ENCODE peak calls at places on chromosome 16, in four cellular contexts. One of them, this sample, is unnamed.

GRCh38 chr16:65767125-65767524 is 599.4 kb upstream of the CDH5 start:
- DNase-seq in activated CD8-positive, alpha-beta memory T cell treated with anti-CD3 and anti-CD28 coated beads for 24 hours: no peak
- DNase-seq in DMS 273 treated with DMSO at 0.1 percent for 48 hours: no peak
- DNase-seq in stimulated activated CD8-positive, alpha-beta memory T cell treated with anti-CD3 and anti-CD28 coated beads, Interleukin-12 subunit alpha, Interleukin-12 subunit beta, amount 100 ng/mL, for 4 hours: no peak
- DNase-seq in this sample: no peak

GRCh38 chr16:89658221-89658879 is 714 bp downstream of the SPATA33 start:
- DNase-seq in stimulated activated CD8-positive, alpha-beta memory T cell treated with anti-CD3 and anti-CD28 coated beads, Interleukin-12 subunit alpha, Interleukin-12 subunit beta, amount 100 ng/mL, for 4 hours: no peak
- DNase-seq in activated CD8-positive, alpha-beta memory T cell treated with anti-CD3 and anti-CD28 coated beads for 24 hours: no peak
- DNase-seq in DMS 273 treated with DMSO at 0.1 percent for 48 hours: no peak
- DNase-seq in this sample: no peak

GRCh38 chr16:23557779-23558330 is 328 bp downstream of the UBFD1 start:
- DNase-seq in DMS 273 treated with DMSO at 0.1 percent for 48 hours: no peak
- DNase-seq in activated CD8-positive, alpha-beta memory T cell treated with anti-CD3 and anti-CD28 coated beads for 24 hours: peak; percentile 73
- DNase-seq in stimulated activated CD8-positive, alpha-beta memory T cell treated with anti-CD3 and anti-CD28 coated beads, Interleukin-12 subunit alpha, Interleukin-12 subunit beta, amount 100 ng/mL, for 4 hours: no peak
- DNase-seq in this sample: peak; percentile 2

GRCh38 chr16:76176153-76176552 is 101.0 kb upstream of the CNTNAP4 start:
- DNase-seq in activated CD8-positive, alpha-beta memory T cell treated with anti-CD3 and anti-CD28 coated beads for 24 hours: no peak
- DNase-seq in DMS 273 treated with DMSO at 0.1 percent for 48 hours: no peak
- DNase-seq in stimulated activated CD8-positive, alpha-beta memory T cell treated with anti-CD3 and anti-CD28 coated beads, Interleukin-12 subunit alpha, Interleukin-12 subunit beta, amount 100 ng/mL, for 4 hours: no peak
- DNase-seq in this sample: no peak

GRCh38 chr16:11268921-11269375 is at the start of gene TNP2:
- DNase-seq in activated CD8-positive, alpha-beta memory T cell treated with anti-CD3 and anti-CD28 coated beads for 24 hours: no peak
- DNase-seq in stimulated activated CD8-positive, alpha-beta memory T cell treated with anti-CD3 and anti-CD28 coated beads, Interleukin-12 subunit alpha, Interleukin-12 subunit beta, amount 100 ng/mL, for 4 hours: no peak
- DNase-seq in DMS 273 treated with DMSO at 0.1 percent for 48 hours: no peak
- DNase-seq in this sample: no peak

GRCh38 chr16:58119509-58119845 is 9.7 kb downstream of the CFAP20 start:
- DNase-seq in DMS 273 treated with DMSO at 0.1 percent for 48 hours: no peak
- DNase-seq in activated CD8-positive, alpha-beta memory T cell treated with anti-CD3 and anti-CD28 coated beads for 24 hours: no peak
- DNase-seq in stimulated activated CD8-positive, alpha-beta memory T cell treated with anti-CD3 and anti-CD28 coated beads, Interleukin-12 subunit alpha, Interleukin-12 subunit beta, amount 100 ng/mL, for 4 hours: no peak
- DNase-seq in this sample: no peak

GRCh38 chr16:1876468-1876867 is 4.5 kb upstream of the MEIOB start:
- DNase-seq in stimulated activated CD8-positive, alpha-beta memory T cell treated with anti-CD3 and anti-CD28 coated beads, Interleukin-12 subunit alpha, Interleukin-12 subunit beta, amount 100 ng/mL, for 4 hours: no peak
- DNase-seq in activated CD8-positive, alpha-beta memory T cell treated with anti-CD3 and anti-CD28 coated beads for 24 hours: no peak
- DNase-seq in DMS 273 treated with DMSO at 0.1 percent for 48 hours: no peak
- DNase-seq in this sample: no peak

GRCh38 chr16:26161461-26162180 is 469.9 kb downstream of the HS3ST4 start:
- DNase-seq in activated CD8-positive, alpha-beta memory T cell treated with anti-CD3 and anti-CD28 coated beads for 24 hours: no peak
- DNase-seq in DMS 273 treated with DMSO at 0.1 percent for 48 hours: no peak
- DNase-seq in stimulated activated CD8-positive, alpha-beta memory T cell treated with anti-CD3 and anti-CD28 coated beads, Interleukin-12 subunit alpha, Interleukin-12 subunit beta, amount 100 ng/mL, for 4 hours: no peak
- DNase-seq in this sample: no peak

GRCh38 chr16:89972244-89973234 is 24.0 kb downstream of the DEF8 start:
- DNase-seq in DMS 273 treated with DMSO at 0.1 percent for 48 hours: peak; percentile 78
- DNase-seq in stimulated activated CD8-positive, alpha-beta memory T cell treated with anti-CD3 and anti-CD28 coated beads, Interleukin-12 subunit alpha, Interleukin-12 subunit beta, amount 100 ng/mL, for 4 hours: peak; percentile 90
- DNase-seq in activated CD8-positive, alpha-beta memory T cell treated with anti-CD3 and anti-CD28 coated beads for 24 hours: peak; percentile 97
- DNase-seq in this sample: peak; percentile 83

GRCh38 chr16:65579050-65579449 is 457.2 kb upstream of the CDH11 start:
- DNase-seq in DMS 273 treated with DMSO at 0.1 percent for 48 hours: no peak
- DNase-seq in activated CD8-positive, alpha-beta memory T cell treated with anti-CD3 and anti-CD28 coated beads for 24 hours: no peak
- DNase-seq in stimulated activated CD8-positive, alpha-beta memory T cell treated with anti-CD3 and anti-CD28 coated beads, Interleukin-12 subunit alpha, Interleukin-12 subunit beta, amount 100 ng/mL, for 4 hours: no peak
- DNase-seq in this sample: no peak

GRCh38 chr16:88764913-88765349 is 20.1 kb downstream of the PIEZO1 start:
- DNase-seq in activated CD8-positive, alpha-beta memory T cell treated with anti-CD3 and anti-CD28 coated beads for 24 hours: no peak
- DNase-seq in stimulated activated CD8-positive, alpha-beta memory T cell treated with anti-CD3 and anti-CD28 coated beads, Interleukin-12 subunit alpha, Interleukin-12 subunit beta, amount 100 ng/mL, for 4 hours: no peak
- DNase-seq in DMS 273 treated with DMSO at 0.1 percent for 48 hours: no peak
- DNase-seq in this sample: no peak

GRCh38 chr16:16992986-16993783 is 477.6 kb downstream of the XYLT1 start:
- DNase-seq in activated CD8-positive, alpha-beta memory T cell treated with anti-CD3 and anti-CD28 coated beads for 24 hours: no peak
- DNase-seq in stimulated activated CD8-positive, alpha-beta memory T cell treated with anti-CD3 and anti-CD28 coated beads, Interleukin-12 subunit alpha, Interleukin-12 subunit beta, amount 100 ng/mL, for 4 hours: no peak
- DNase-seq in DMS 273 treated with DMSO at 0.1 percent for 48 hours: no peak
- DNase-seq in this sample: no peak

GRCh38 chr16:56460101-56460500 is 8.7 kb downstream of the OGFOD1 start:
- DNase-seq in activated CD8-positive, alpha-beta memory T cell treated with anti-CD3 and anti-CD28 coated beads for 24 hours: no peak
- DNase-seq in DMS 273 treated with DMSO at 0.1 percent for 48 hours: no peak
- DNase-seq in stimulated activated CD8-positive, alpha-beta memory T cell treated with anti-CD3 and anti-CD28 coated beads, Interleukin-12 subunit alpha, Interleukin-12 subunit beta, amount 100 ng/mL, for 4 hours: no peak
- DNase-seq in this sample: no peak

GRCh38 chr16:85057212-85057889 is 29.8 kb downstream of the KIAA0513 start:
- DNase-seq in DMS 273 treated with DMSO at 0.1 percent for 48 hours: no peak
- DNase-seq in activated CD8-positive, alpha-beta memory T cell treated with anti-CD3 and anti-CD28 coated beads for 24 hours: no peak
- DNase-seq in stimulated activated CD8-positive, alpha-beta memory T cell treated with anti-CD3 and anti-CD28 coated beads, Interleukin-12 subunit alpha, Interleukin-12 subunit beta, amount 100 ng/mL, for 4 hours: no peak
- DNase-seq in this sample: no peak

GRCh38 chr16:21614896-21615295 is 15.5 kb downstream of the METTL9 start:
- DNase-seq in activated CD8-positive, alpha-beta memory T cell treated with anti-CD3 and anti-CD28 coated beads for 24 hours: no peak
- DNase-seq in stimulated activated CD8-positive, alpha-beta memory T cell treated with anti-CD3 and anti-CD28 coated beads, Interleukin-12 subunit alpha, Interleukin-12 subunit beta, amount 100 ng/mL, for 4 hours: no peak
- DNase-seq in DMS 273 treated with DMSO at 0.1 percent for 48 hours: no peak
- DNase-seq in this sample: no peak

GRCh38 chr16:5615868-5616642 is 518.5 kb upstream of the EEF2KMT start:
- DNase-seq in activated CD8-positive, alpha-beta memory T cell treated with anti-CD3 and anti-CD28 coated beads for 24 hours: peak; percentile 59
- DNase-seq in stimulated activated CD8-positive, alpha-beta memory T cell treated with anti-CD3 and anti-CD28 coated beads, Interleukin-12 subunit alpha, Interleukin-12 subunit beta, amount 100 ng/mL, for 4 hours: no peak
- DNase-seq in DMS 273 treated with DMSO at 0.1 percent for 48 hours: no peak
- DNase-seq in this sample: peak; percentile 39

GRCh38 chr16:87347932-87348615 is 30.9 kb upstream of the C16orf95 start:
- DNase-seq in DMS 273 treated with DMSO at 0.1 percent for 48 hours: no peak
- DNase-seq in activated CD8-positive, alpha-beta memory T cell treated with anti-CD3 and anti-CD28 coated beads for 24 hours: no peak
- DNase-seq in stimulated activated CD8-positive, alpha-beta memory T cell treated with anti-CD3 and anti-CD28 coated beads, Interleukin-12 subunit alpha, Interleukin-12 subunit beta, amount 100 ng/mL, for 4 hours: no peak
- DNase-seq in this sample: no peak

GRCh38 chr16:12480916-12481315 is 322.8 kb downstream of the CPPED1 start:
- DNase-seq in stimulated activated CD8-positive, alpha-beta memory T cell treated with anti-CD3 and anti-CD28 coated beads, Interleukin-12 subunit alpha, Interleukin-12 subunit beta, amount 100 ng/mL, for 4 hours: no peak
- DNase-seq in activated CD8-positive, alpha-beta memory T cell treated with anti-CD3 and anti-CD28 coated beads for 24 hours: no peak
- DNase-seq in DMS 273 treated with DMSO at 0.1 percent for 48 hours: no peak
- DNase-seq in this sample: no peak

GRCh38 chr16:48498761-48499600 is 111.0 kb downstream of the N4BP1 start:
- DNase-seq in activated CD8-positive, alpha-beta memory T cell treated with anti-CD3 and anti-CD28 coated beads for 24 hours: no peak
- DNase-seq in stimulated activated CD8-positive, alpha-beta memory T cell treated with anti-CD3 and anti-CD28 coated beads, Interleukin-12 subunit alpha, Interleukin-12 subunit beta, amount 100 ng/mL, for 4 hours: no peak
- DNase-seq in DMS 273 treated with DMSO at 0.1 percent for 48 hours: no peak
- DNase-seq in this sample: no peak

GRCh38 chr16:47461598-47462266 is 601 bp downstream of the PHKB start:
- DNase-seq in DMS 273 treated with DMSO at 0.1 percent for 48 hours: peak; percentile 1
- DNase-seq in stimulated activated CD8-positive, alpha-beta memory T cell treated with anti-CD3 and anti-CD28 coated beads, Interleukin-12 subunit alpha, Interleukin-12 subunit beta, amount 100 ng/mL, for 4 hours: no peak
- DNase-seq in activated CD8-positive, alpha-beta memory T cell treated with anti-CD3 and anti-CD28 coated beads for 24 hours: peak; percentile 58
- DNase-seq in this sample: peak; percentile 49

GRCh38 chr16:85136213-85136704 is 24.0 kb upstream of the CIBAR2 start:
- DNase-seq in activated CD8-positive, alpha-beta memory T cell treated with anti-CD3 and anti-CD28 coated beads for 24 hours: no peak
- DNase-seq in stimulated activated CD8-positive, alpha-beta memory T cell treated with anti-CD3 and anti-CD28 coated beads, Interleukin-12 subunit alpha, Interleukin-12 subunit beta, amount 100 ng/mL, for 4 hours: no peak
- DNase-seq in DMS 273 treated with DMSO at 0.1 percent for 48 hours: no peak
- DNase-seq in this sample: peak; percentile 58

GRCh38 chr16:79127768-79128167 is 472.8 kb downstream of the MAF start:
- DNase-seq in stimulated activated CD8-positive, alpha-beta memory T cell treated with anti-CD3 and anti-CD28 coated beads, Interleukin-12 subunit alpha, Interleukin-12 subunit beta, amount 100 ng/mL, for 4 hours: no peak
- DNase-seq in DMS 273 treated with DMSO at 0.1 percent for 48 hours: no peak
- DNase-seq in activated CD8-positive, alpha-beta memory T cell treated with anti-CD3 and anti-CD28 coated beads for 24 hours: no peak
- DNase-seq in this sample: no peak

GRCh38 chr16:69273009-69273408 is 38.1 kb upstream of the VPS4A start:
- DNase-seq in activated CD8-positive, alpha-beta memory T cell treated with anti-CD3 and anti-CD28 coated beads for 24 hours: no peak
- DNase-seq in DMS 273 treated with DMSO at 0.1 percent for 48 hours: no peak
- DNase-seq in stimulated activated CD8-positive, alpha-beta memory T cell treated with anti-CD3 and anti-CD28 coated beads, Interleukin-12 subunit alpha, Interleukin-12 subunit beta, amount 100 ng/mL, for 4 hours: no peak
- DNase-seq in this sample: no peak

GRCh38 chr16:23504453-23505179 is 5.7 kb downstream of the GGA2 start:
- DNase-seq in stimulated activated CD8-positive, alpha-beta memory T cell treated with anti-CD3 and anti-CD28 coated beads, Interleukin-12 subunit alpha, Interleukin-12 subunit beta, amount 100 ng/mL, for 4 hours: peak; percentile 63
- DNase-seq in DMS 273 treated with DMSO at 0.1 percent for 48 hours: peak; percentile 38
- DNase-seq in activated CD8-positive, alpha-beta memory T cell treated with anti-CD3 and anti-CD28 coated beads for 24 hours: peak; percentile 85
- DNase-seq in this sample: no peak

GRCh38 chr16:30996324-30996999 is 11.5 kb downstream of the HSD3B7 start:
- DNase-seq in stimulated activated CD8-positive, alpha-beta memory T cell treated with anti-CD3 and anti-CD28 coated beads, Interleukin-12 subunit alpha, Interleukin-12 subunit beta, amount 100 ng/mL, for 4 hours: no peak
- DNase-seq in DMS 273 treated with DMSO at 0.1 percent for 48 hours: no peak
- DNase-seq in activated CD8-positive, alpha-beta memory T cell treated with anti-CD3 and anti-CD28 coated beads for 24 hours: no peak
- DNase-seq in this sample: no peak

GRCh38 chr16:79525132-79525531 is 75.4 kb downstream of the MAF start:
- DNase-seq in activated CD8-positive, alpha-beta memory T cell treated with anti-CD3 and anti-CD28 coated beads for 24 hours: no peak
- DNase-seq in DMS 273 treated with DMSO at 0.1 percent for 48 hours: no peak
- DNase-seq in stimulated activated CD8-positive, alpha-beta memory T cell treated with anti-CD3 and anti-CD28 coated beads, Interleukin-12 subunit alpha, Interleukin-12 subunit beta, amount 100 ng/mL, for 4 hours: no peak
- DNase-seq in this sample: no peak

GRCh38 chr16:31072540-31073072 is 1.4 kb downstream of the ZNF668 start:
- DNase-seq in activated CD8-positive, alpha-beta memory T cell treated with anti-CD3 and anti-CD28 coated beads for 24 hours: no peak
- DNase-seq in stimulated activated CD8-positive, alpha-beta memory T cell treated with anti-CD3 and anti-CD28 coated beads, Interleukin-12 subunit alpha, Interleukin-12 subunit beta, amount 100 ng/mL, for 4 hours: peak; percentile 17
- DNase-seq in DMS 273 treated with DMSO at 0.1 percent for 48 hours: peak; percentile 31
- DNase-seq in this sample: no peak

GRCh38 chr16:50265260-50265659 is 1.1 kb upstream of the ADCY7 start:
- DNase-seq in DMS 273 treated with DMSO at 0.1 percent for 48 hours: peak; percentile 84
- DNase-seq in stimulated activated CD8-positive, alpha-beta memory T cell treated with anti-CD3 and anti-CD28 coated beads, Interleukin-12 subunit alpha, Interleukin-12 subunit beta, amount 100 ng/mL, for 4 hours: no peak
- DNase-seq in activated CD8-positive, alpha-beta memory T cell treated with anti-CD3 and anti-CD28 coated beads for 24 hours: no peak
- DNase-seq in this sample: no peak

GRCh38 chr16:84999200-84999599 is 12.1 kb downstream of the ZDHHC7 start:
- DNase-seq in activated CD8-positive, alpha-beta memory T cell treated with anti-CD3 and anti-CD28 coated beads for 24 hours: no peak
- DNase-seq in stimulated activated CD8-positive, alpha-beta memory T cell treated with anti-CD3 and anti-CD28 coated beads, Interleukin-12 subunit alpha, Interleukin-12 subunit beta, amount 100 ng/mL, for 4 hours: no peak
- DNase-seq in DMS 273 treated with DMSO at 0.1 percent for 48 hours: no peak
- DNase-seq in this sample: no peak

GRCh38 chr16:75203106-75203505 is 3.9 kb downstream of the CTRB2 start:
- DNase-seq in activated CD8-positive, alpha-beta memory T cell treated with anti-CD3 and anti-CD28 coated beads for 24 hours: no peak
- DNase-seq in stimulated activated CD8-positive, alpha-beta memory T cell treated with anti-CD3 and anti-CD28 coated beads, Interleukin-12 subunit alpha, Interleukin-12 subunit beta, amount 100 ng/mL, for 4 hours: no peak
- DNase-seq in DMS 273 treated with DMSO at 0.1 percent for 48 hours: no peak
- DNase-seq in this sample: no peak

GRCh38 chr16:81189100-81189664 is 49.3 kb upstream of the BCO1 start:
- DNase-seq in stimulated activated CD8-positive, alpha-beta memory T cell treated with anti-CD3 and anti-CD28 coated beads, Interleukin-12 subunit alpha, Interleukin-12 subunit beta, amount 100 ng/mL, for 4 hours: no peak
- DNase-seq in DMS 273 treated with DMSO at 0.1 percent for 48 hours: no peak
- DNase-seq in activated CD8-positive, alpha-beta memory T cell treated with anti-CD3 and anti-CD28 coated beads for 24 hours: no peak
- DNase-seq in this sample: peak; percentile 25

GRCh38 chr16:17476414-17477259 is 5.9 kb upstream of the XYLT1 start:
- DNase-seq in stimulated activated CD8-positive, alpha-beta memory T cell treated with anti-CD3 and anti-CD28 coated beads, Interleukin-12 subunit alpha, Interleukin-12 subunit beta, amount 100 ng/mL, for 4 hours: no peak
- DNase-seq in DMS 273 treated with DMSO at 0.1 percent for 48 hours: peak; percentile 6
- DNase-seq in activated CD8-positive, alpha-beta memory T cell treated with anti-CD3 and anti-CD28 coated beads for 24 hours: peak; percentile 64
- DNase-seq in this sample: no peak

GRCh38 chr16:50246299-50247122 is 19.8 kb upstream of the ADCY7 start:
- DNase-seq in activated CD8-positive, alpha-beta memory T cell treated with anti-CD3 and anti-CD28 coated beads for 24 hours: no peak
- DNase-seq in stimulated activated CD8-positive, alpha-beta memory T cell treated with anti-CD3 and anti-CD28 coated beads, Interleukin-12 subunit alpha, Interleukin-12 subunit beta, amount 100 ng/mL, for 4 hours: no peak
- DNase-seq in DMS 273 treated with DMSO at 0.1 percent for 48 hours: no peak
- DNase-seq in this sample: no peak